ENCODE peak calls at places on chromosomes 12 and 14, in nine cellular contexts. H is gastrocnemius medialis, R is astrocyte, Q is endodermal cell, B is heart left ventricle, T is A673, F is mammary epithelial cell, A is colonic mucosa, I is cardiac muscle cell. D is an unnamed sample.

GRCh38 chr14:20512139-20512905 is 7.0 kb downstream of the RNASE10 start:
- DNase-seq in T (no peak), A (no peak), I (no peak), R (no peak), H (no peak), B (no peak), F (peak), Q (no peak), D (no peak)

GRCh38 chr12:46858368-46858767 is 32.6 kb upstream of the SLC38A4 start:
- DNase-seq in H (no peak), R (no peak), Q (no peak), F (no peak), T (no peak), B (no peak), I (no peak), A (no peak), D (no peak)

GRCh38 chr12:80332827-80333226 is 111.2 kb upstream of the PTPRQ start:
- DNase-seq in H (no peak), Q (no peak), B (no peak), I (no peak), R (no peak), F (no peak), T (no peak), A (no peak), D (no peak)

GRCh38 chr12:105573574-105573973 is 243.1 kb downstream of the C12orf75 start:
- DNase-seq in B (no peak), F (no peak), R (no peak), I (no peak), A (no peak), T (no peak), Q (peak), H (no peak), D (no peak)

GRCh38 chr14:39266589-39266870 is 32.8 kb downstream of the MIA2 start:
- DNase-seq in B (peak), H (no peak), F (no peak), I (no peak), Q (no peak), R (no peak), T (no peak), A (peak), D (peak)

GRCh38 chr14:20812576-20812975 is 9.9 kb upstream of the RNASE1 start:
- DNase-seq in T (no peak), F (no peak), Q (peak), R (no peak), B (no peak), H (no peak), A (no peak), I (no peak), D (no peak)

GRCh38 chr12:3924761-3925160 is 51.6 kb upstream of the PARP11 start:
- DNase-seq in R (no peak), B (no peak), Q (no peak), I (no peak), F (no peak), T (no peak), H (no peak), A (no peak), D (no peak)

GRCh38 chr14:65832431-65833253 is 420.1 kb downstream of the FUT8 start:
- DNase-seq in H (peak), I (peak), A (no peak), Q (peak), B (no peak), F (no peak), R (no peak), T (peak), D (peak)

GRCh38 chr12:88153959-88154358 is 11.9 kb downstream of the TMTC3 start:
- DNase-seq in Q (no peak), T (peak), A (no peak), B (no peak), H (no peak), F (no peak), I (peak), R (peak), D (peak)

GRCh38 chr12:46983959-46984833 is 95.2 kb upstream of the PCED1B start:
- DNase-seq in T (peak), H (peak), Q (peak), B (no peak), R (no peak), F (peak), I (peak), A (peak), D (peak)

GRCh38 chr12:84658877-84659276 is 253.7 kb downstream of the SLC6A15 start:
- DNase-seq in I (no peak), T (no peak), R (no peak), A (no peak), B (no peak), F (no peak), Q (no peak), H (no peak), D (no peak)

GRCh38 chr14:77458249-77458950 is 507 bp downstream of the AHSA1 start:
- DNase-seq in B (peak), H (no peak), F (peak), I (peak), Q (peak), A (peak), T (peak), R (peak), D (peak)

GRCh38 chr12:116504438-116504837 is 54.7 kb upstream of the MAP1LC3B2 start:
- DNase-seq in Q (no peak), A (no peak), H (no peak), F (no peak), R (no peak), B (no peak), T (no peak), I (no peak), D (no peak)

GRCh38 chr12:117607778-117608177 is 246.4 kb upstream of the NOS1 start:
- DNase-seq in Q (no peak), H (no peak), A (no peak), T (no peak), I (no peak), F (no peak), B (no peak), R (no peak), D (no peak)

GRCh38 chr12:68998036-68998435 is 65.1 kb upstream of the CPM start:
- DNase-seq in Q (no peak), B (no peak), H (no peak), T (no peak), F (no peak), I (no peak), R (no peak), A (no peak), D (no peak)

GRCh38 chr12:56980268-56980667 is 22.9 kb upstream of the RDH16 start:
- DNase-seq in I (no peak), T (no peak), F (peak), H (no peak), Q (peak), R (no peak), B (no peak), A (no peak), D (no peak)

GRCh38 chr14:94062344-94062904 is 18.6 kb downstream of the DDX24 start:
- DNase-seq in A (no peak), T (no peak), F (peak), B (no peak), Q (peak), I (no peak), H (no peak), R (peak), D (peak)

GRCh38 chr14:48319823-48320222 is 644.4 kb upstream of the MDGA2 start:
- DNase-seq in T (peak), A (no peak), Q (no peak), R (no peak), B (no peak), I (no peak), F (no peak), H (no peak), D (no peak)

GRCh38 chr12:115423546-115423987 is 739.6 kb upstream of the TBX3 start:
- DNase-seq in H (no peak), A (no peak), Q (no peak), R (no peak), B (no peak), I (no peak), F (no peak), T (no peak), D (no peak)
- H3K27ac ChIP-seq in H (no peak), A (no peak), Q (no peak), R (no peak), B (no peak), I (no peak), F (no peak), T (no peak), D (no peak)

DNA sequence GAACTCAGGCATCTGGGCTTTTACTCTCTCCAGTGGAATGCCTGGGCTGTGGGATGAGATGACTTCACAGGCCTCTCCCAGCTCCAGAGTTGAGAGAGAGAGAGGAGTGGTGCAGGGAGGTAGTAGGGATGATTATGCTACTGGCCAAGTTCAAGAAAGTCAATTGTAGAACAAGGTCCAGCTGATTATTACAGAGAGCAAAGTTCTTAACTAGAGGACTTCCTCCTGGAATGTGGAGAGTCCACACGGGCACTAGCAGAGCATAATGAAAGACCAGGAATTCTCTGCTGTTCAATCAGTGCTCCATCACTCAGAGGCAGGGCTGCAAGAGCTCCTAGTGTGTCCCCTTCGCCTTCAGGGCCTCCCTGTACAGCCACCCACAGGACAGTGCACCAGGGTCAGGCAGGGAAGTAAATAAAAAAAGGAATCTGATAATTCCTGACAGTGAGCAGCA is 651 bp upstream of the EMP1 start:
- DNase-seq in Q (no peak), R (peak), A (peak), H (no peak), I (peak), B (peak), F (no peak), T (no peak), D (peak)
- H3K27ac ChIP-seq in Q (peak), R (peak), A (peak), H (peak), I (no peak), B (peak), F (peak), T (no peak), D (peak)

GRCh38 chr14:49896956-49897355 is 4.1 kb downstream of the ARF6 start:
- DNase-seq in A (peak), R (no peak), H (no peak), T (no peak), Q (no peak), I (no peak), B (no peak), F (no peak), D (no peak)
- H3K27ac ChIP-seq in A (peak), R (no peak), H (peak), T (peak), Q (no peak), I (no peak), B (peak), F (peak), D (no peak)

DNA sequence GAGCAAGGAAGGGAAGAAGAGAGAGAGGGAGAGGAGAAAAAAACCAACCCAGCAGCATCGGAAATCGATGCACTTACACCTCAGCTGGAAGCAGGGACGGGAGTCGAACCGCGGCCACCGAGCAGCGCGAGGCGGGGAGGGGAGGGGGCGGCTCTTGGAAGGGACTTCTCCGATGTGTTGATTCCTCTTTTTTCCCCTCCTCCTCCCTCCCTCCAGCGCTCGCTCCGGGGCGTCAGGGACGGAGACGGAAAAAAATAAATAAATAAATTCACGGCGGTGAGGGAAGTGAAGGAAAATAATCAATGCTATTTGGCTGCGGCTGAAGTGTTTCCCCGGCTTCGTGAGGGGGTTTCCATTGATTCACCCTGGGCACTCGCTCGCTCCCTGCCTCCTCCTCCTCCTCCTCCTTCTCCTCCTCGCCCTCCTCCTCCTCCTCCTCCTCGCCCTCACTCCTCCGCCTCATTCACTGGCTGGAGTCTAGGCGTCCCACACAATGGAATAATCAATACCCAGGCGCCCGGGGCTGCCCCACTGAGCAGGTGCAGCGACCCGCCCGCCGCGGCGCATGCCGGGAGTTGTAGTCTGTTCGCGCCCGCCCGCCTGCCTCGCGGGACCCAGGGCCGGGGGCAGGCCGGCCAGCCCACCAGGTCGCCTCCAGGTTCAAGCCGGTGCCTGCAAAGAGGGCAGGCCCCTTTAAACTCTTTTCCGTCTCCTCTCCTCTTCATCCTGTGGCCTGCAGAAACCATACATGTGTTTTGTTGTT is at the start of gene ZFHX2:
- DNase-seq in B (peak), T (peak), I (peak), H (peak), A (peak), Q (peak), F (peak), R (peak), D (peak)
- H3K27ac ChIP-seq in B (peak), T (peak), I (peak), H (peak), A (no peak), Q (peak), F (no peak), R (no peak), D (no peak)

D was measured in fibroblast of lung.